ENCODE peak calls at places on chromosomes 2 and 18, in five cellular contexts. O is K562, B is SK-N-SH, I is HepG2, Z is GM12878. K is an unnamed sample.

GRCh38 chr2:219057709-219058540 is 2.8 kb downstream of the IHH start:
- DNase-seq in O (peak; percentile 69), B (peak; percentile 86), I (peak; percentile 62), Z (no peak), K (peak; percentile 26)

GRCh38 chr2:180240774-180241173 is 233.7 kb upstream of the CWC22 start:
- DNase-seq in O (no peak), B (no peak), I (no peak), Z (no peak), K (peak; percentile 10)

GRCh38 chr2:148042219-148042618 is 21.3 kb downstream of the MBD5 start:
- DNase-seq in O (no peak), B (no peak), I (no peak), Z (no peak), K (no peak)

GRCh38 chr2:232951891-232952290 is 61.2 kb downstream of the NGEF start:
- DNase-seq in O (no peak), B (no peak), I (no peak), Z (no peak), K (no peak)

GRCh38 chr2:171515672-171516298 is 6.5 kb upstream of the CYBRD1 start:
- DNase-seq in O (peak; percentile 75), B (no peak), I (no peak), Z (no peak), K (no peak)

GRCh38 chr2:124668161-124668560 is 643.1 kb downstream of the CNTNAP5 start:
- DNase-seq in O (no peak), B (no peak), I (no peak), Z (no peak), K (no peak)

GRCh38 chr2:236702693-236703092 is 133.1 kb downstream of the ACKR3 start:
- DNase-seq in O (no peak), B (no peak), I (no peak), Z (no peak), K (no peak)

GRCh38 chr2:96945011-96945410 is 41.4 kb downstream of the FAM178B start:
- DNase-seq in O (no peak), B (no peak), I (no peak), Z (no peak), K (no peak)

GRCh38 chr18:47036298-47036874 is 965 bp upstream of the ELOA2 start:
- DNase-seq in O (peak; percentile 39), B (peak; percentile 52), I (peak; percentile 28), Z (no peak), K (peak; percentile 29)

GRCh38 chr2:36633470-36634092 is 35.6 kb upstream of the FEZ2 start:
- DNase-seq in O (no peak), B (no peak), I (no peak), Z (no peak), K (no peak)

GRCh38 chr2:27185331-27186026 is 26.4 kb upstream of the ATRAID start:
- DNase-seq in O (peak; percentile 35), B (no peak), I (peak; percentile 86), Z (no peak), K (no peak)

GRCh38 chr2:182587831-182588230 is 128.2 kb upstream of the DNAJC10 start:
- DNase-seq in O (no peak), B (no peak), I (no peak), Z (no peak), K (no peak)

GRCh38 chr2:119760237-119760807 is 600 bp downstream of the PTPN4 start:
- DNase-seq in O (no peak), B (no peak), I (peak; percentile 35), Z (no peak), K (no peak)

GRCh38 chr18:13211537-13211936 is 7.0 kb upstream of the LDLRAD4 start:
- DNase-seq in O (no peak), B (no peak), I (no peak), Z (no peak), K (no peak)

GRCh38 chr2:134433469-134433868 is 179.6 kb downstream of the MGAT5 start:
- DNase-seq in O (no peak), B (no peak), I (no peak), Z (no peak), K (no peak)

GRCh38 chr2:96514521-96514920 is 9.4 kb upstream of the NEURL3 start:
- DNase-seq in O (no peak), B (no peak), I (no peak), Z (no peak), K (no peak)

GRCh38 chr2:181054843-181055242 is 74.4 kb downstream of the UBE2E3 start:
- DNase-seq in O (no peak), B (no peak), I (no peak), Z (no peak), K (no peak)

GRCh38 chr2:195318440-195319111 is 338.4 kb upstream of the SLC39A10 start:
- DNase-seq in O (peak; percentile 68), B (peak; percentile 48), I (peak; percentile 41), Z (no peak), K (peak; percentile 22)

GRCh38 chr2:222703866-222704265 is 32.4 kb downstream of the MOGAT1 start:
- DNase-seq in O (no peak), B (no peak), I (no peak), Z (no peak), K (no peak)

GRCh38 chr18:35239314-35239713 is 1.5 kb upstream of the ZNF397 start:
- DNase-seq in O (peak; percentile 36), B (no peak), I (no peak), Z (no peak), K (no peak)

GRCh38 chr2:218582085-218582484 is 13.4 kb downstream of the CNOT9 start:
- DNase-seq in O (no peak), B (no peak), I (no peak), Z (no peak), K (no peak)

GRCh38 chr2:108924444-108925251 is 64.4 kb downstream of the EDAR start:
- DNase-seq in O (no peak), B (no peak), I (no peak), Z (no peak), K (no peak)

GRCh38 chr2:236550701-236551465 is 18.7 kb upstream of the ACKR3 start:
- DNase-seq in O (no peak), B (no peak), I (no peak), Z (peak; percentile 67), K (no peak)

GRCh38 chr2:48525269-48525943 is 4.5 kb upstream of the STON1 start:
- DNase-seq in O (no peak), B (no peak), I (no peak), Z (no peak), K (no peak)

GRCh38 chr2:234444888-234445287 is 52.0 kb downstream of the ARL4C start:
- DNase-seq in O (no peak), B (no peak), I (no peak), Z (no peak), K (no peak)

GRCh38 chr2:241272298-241272721 is 43.2 kb downstream of the HDLBP start:
- DNase-seq in O (peak; percentile 13), B (peak; percentile 77), I (no peak), Z (no peak), K (no peak)

GRCh38 chr18:55908790-55909408 is 320.9 kb upstream of the TCF4 start:
- DNase-seq in O (no peak), B (no peak), I (no peak), Z (no peak), K (no peak)

GRCh38 chr2:139155991-139156390 is 375.8 kb upstream of the NXPH2 start:
- DNase-seq in O (no peak), B (no peak), I (no peak), Z (no peak), K (no peak)

GRCh38 chr2:55827855-55828254 is 95.7 kb downstream of the EFEMP1 start:
- DNase-seq in O (no peak), B (no peak), I (no peak), Z (no peak), K (no peak)

GRCh38 chr2:147760984-147761383 is 83.8 kb upstream of the ACVR2A start:
- DNase-seq in O (no peak), B (no peak), I (no peak), Z (no peak), K (no peak)

GRCh38 chr18:69387181-69387580 is 13.5 kb upstream of the DOK6 start:
- DNase-seq in O (no peak), B (no peak), I (no peak), Z (no peak), K (no peak)

GRCh38 chr2:54975175-54975574 is 75.1 kb downstream of the RTN4 start:
- DNase-seq in O (no peak), B (no peak), I (no peak), Z (no peak), K (no peak)

GRCh38 chr2:12597555-12597954 is 119.2 kb upstream of the TRIB2 start:
- DNase-seq in O (no peak), B (no peak), I (no peak), Z (no peak), K (no peak)
- TF ChIP-seq YY1 in O (no peak), B (no peak), I (no peak), Z (no peak), K (no peak)

DNA sequence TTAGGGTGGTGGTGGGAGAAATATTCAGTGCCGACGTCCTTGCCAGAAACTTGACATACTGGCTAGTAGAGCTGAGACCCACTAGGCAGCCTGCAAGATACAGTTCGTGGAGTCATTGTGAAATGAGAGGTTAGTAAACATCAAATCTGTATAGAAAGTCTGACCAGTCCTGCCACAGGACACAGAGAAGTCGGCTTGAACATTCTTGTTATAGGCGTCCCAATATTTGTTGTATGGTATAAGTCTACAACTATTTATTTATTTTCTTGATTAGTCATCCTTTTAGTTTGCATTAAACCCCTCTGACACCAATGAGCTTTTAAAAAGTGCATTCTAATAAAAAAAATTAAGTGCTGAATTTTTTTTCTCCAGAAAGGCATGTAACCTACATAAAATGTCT is 265.4 kb downstream of the STK39 start:
- DNase-seq in O (no peak), B (no peak), I (no peak), Z (no peak), K (no peak)
- TF ChIP-seq REST in O (no peak), B (no peak), I (no peak), Z (no peak), K (no peak)

GRCh38 chr18:5628512-5629255 is 84.9 kb upstream of the EPB41L3 start:
- DNase-seq in O (no peak), B (peak; percentile 53), I (no peak), Z (no peak), K (no peak)
- TF ChIP-seq YY1 in O (no peak), B (no peak), I (no peak), Z (no peak), K (no peak)

GRCh38 chr2:33104052-33104623 is 157.4 kb downstream of the LTBP1 start:
- DNase-seq in O (peak; percentile 33), B (no peak), I (no peak), Z (no peak), K (peak; percentile 6)
- TF ChIP-seq REST in O (no peak), B (no peak), I (no peak), Z (no peak), K (no peak)

GRCh38 chr2:104572856-104573255 is 281.1 kb upstream of the POU3F3 start:
- DNase-seq in O (no peak), B (no peak), I (no peak), Z (no peak), K (no peak)
- TF ChIP-seq YY1 in O (no peak), B (no peak), I (no peak), Z (no peak), K (no peak)

K was measured in HCT116.